ENCODE peak calls at places on chromosomes 3 and 15, in four cellular contexts. O is HepG2, M is K562, X is H1. L is an unnamed sample.

GRCh38 chr3:46668116-46668515 is 25.4 kb downstream of the ALS2CL start:
- DNase-seq in O (no peak), M (no peak), X (no peak), L (no peak)

GRCh38 chr3:183584246-183584913 is 28.9 kb upstream of the KLHL6 start:
- DNase-seq in O (no peak), M (peak; percentile 42), X (no peak), L (no peak)

GRCh38 chr15:31158858-31159569 is 57.5 kb upstream of the TRPM1 start:
- DNase-seq in O (no peak), M (peak; percentile 3), X (no peak), L (no peak)

GRCh38 chr3:141123677-141124410 is 72.7 kb downstream of the SPSB4 start:
- DNase-seq in O (no peak), M (no peak), X (no peak), L (no peak)

GRCh38 chr15:41332788-41333527 is at the start of gene NUSAP1:
- DNase-seq in O (peak; percentile 38), M (no peak), X (no peak), L (no peak)

GRCh38 chr15:31285772-31286261 is 40.8 kb upstream of the KLF13 start:
- DNase-seq in O (no peak), M (no peak), X (no peak), L (peak; percentile 49)

GRCh38 chr3:191775451-191776233 is 314.7 kb downstream of the PYDC2 start:
- DNase-seq in O (no peak), M (no peak), X (no peak), L (no peak)

GRCh38 chr3:32076566-32076965 is 29.9 kb upstream of the GPD1L start:
- DNase-seq in O (no peak), M (no peak), X (peak; percentile 31), L (no peak)

GRCh38 chr3:52146189-52146588 is 8.0 kb downstream of the POC1A start:
- DNase-seq in O (no peak), M (no peak), X (no peak), L (no peak)

GRCh38 chr3:188037116-188037718 is 116.7 kb upstream of the LPP start:
- DNase-seq in O (peak; percentile 83), M (no peak), X (no peak), L (no peak)

GRCh38 chr15:27222479-27222878 is 251.5 kb downstream of the GABRG3 start:
- DNase-seq in O (no peak), M (no peak), X (no peak), L (no peak)

GRCh38 chr15:59741274-59741906 is 52.3 kb upstream of the BNIP2 start:
- DNase-seq in O (peak; percentile 18), M (peak; percentile 9), X (no peak), L (no peak)

GRCh38 chr3:194572944-194573491 is 60.2 kb downstream of the TMEM44 start:
- DNase-seq in O (no peak), M (no peak), X (no peak), L (no peak)

GRCh38 chr3:30643763-30644462 is 37.5 kb downstream of the TGFBR2 start:
- DNase-seq in O (no peak), M (no peak), X (no peak), L (no peak)

GRCh38 chr3:185070491-185071335 is 82.1 kb downstream of the C3orf70 start:
- DNase-seq in O (peak; percentile 73), M (peak; percentile 63), X (peak; percentile 64), L (no peak)

GRCh38 chr3:51974277-51974962 is 444 bp upstream of the ABHD14A start:
- DNase-seq in O (no peak), M (peak; percentile 29), X (no peak), L (no peak)

GRCh38 chr15:47817825-47818681 is 100.7 kb downstream of the SEMA6D start:
- DNase-seq in O (no peak), M (no peak), X (no peak), L (no peak)

GRCh38 chr3:184748219-184749135 is 36.6 kb upstream of the MAGEF1 start:
- DNase-seq in O (peak; percentile 13), M (peak; percentile 71), X (no peak), L (peak; percentile 44)

GRCh38 chr3:100650651-100651611 is 41.5 kb downstream of the ADGRG7 start:
- DNase-seq in O (no peak), M (no peak), X (no peak), L (peak; percentile 69)

GRCh38 chr15:55250392-55250791 is 39.2 kb downstream of the RAB27A start:
- DNase-seq in O (peak; percentile 78), M (no peak), X (no peak), L (no peak)

GRCh38 chr3:45223889-45224730 is 2.0 kb downstream of the TMEM158 start:
- DNase-seq in O (no peak), M (no peak), X (no peak), L (no peak)

GRCh38 chr15:69154684-69155083 is 5.8 kb upstream of the GLCE start:
- DNase-seq in O (no peak), M (no peak), X (no peak), L (no peak)

GRCh38 chr3:108001457-108001856 is 89.4 kb downstream of the CD47 start:
- DNase-seq in O (no peak), M (no peak), X (no peak), L (no peak)

GRCh38 chr3:107994954-107995715 is 95.7 kb downstream of the CD47 start:
- DNase-seq in O (no peak), M (no peak), X (no peak), L (no peak)

GRCh38 chr3:107994181-107994580 is 96.7 kb downstream of the CD47 start:
- DNase-seq in O (no peak), M (no peak), X (no peak), L (no peak)

GRCh38 chr3:107997666-107998065 is 93.2 kb downstream of the CD47 start:
- DNase-seq in O (no peak), M (no peak), X (no peak), L (no peak)

GRCh38 chr3:107999215-107999775 is 91.5 kb downstream of the CD47 start:
- DNase-seq in O (no peak), M (no peak), X (no peak), L (no peak)
- TF ChIP-seq CBX5 in O (no peak), M (no peak), X (no peak), L (no peak)

GRCh38 chr3:66763294-66763693 is 234.8 kb upstream of the KBTBD8 start:
- DNase-seq in O (no peak), M (no peak), X (no peak), L (no peak)
- TF ChIP-seq CBX5 in O (no peak), M (no peak), X (no peak), L (no peak)

GRCh38 chr15:77568014-77568959 is 64.4 kb downstream of the LINGO1 start:
- DNase-seq in O (peak; percentile 12), M (no peak), X (no peak), L (no peak)
- TF ChIP-seq CBX5 in O (no peak), M (no peak), X (no peak), L (no peak)

GRCh38 chr15:79122943-79123342 is 32.4 kb upstream of the RASGRF1 start:
- DNase-seq in O (no peak), M (peak; percentile 12), X (no peak), L (no peak)
- TF ChIP-seq CBX5 in O (no peak), M (no peak), X (no peak), L (no peak)

L was measured in GM12878.